ENCODE peak calls at places on chromosomes 13 and 19, in six cellular contexts. I is mucosa of gallbladder, B is Calu3, U is GF-D8, S is thoracic aorta, Q is dorsolateral prefrontal cortex. C is an unnamed sample.

GRCh38 chr19:12833747-12834417 is 497 bp downstream of the RTBDN start:
- DNase-seq in Q (peak), U (no peak), I (no peak), B (peak), S (no peak), C (no peak)

GRCh38 chr13:40187836-40188591 is 478.4 kb downstream of the FOXO1 start:
- DNase-seq in I (no peak), Q (no peak), B (no peak), U (no peak), S (no peak), C (no peak)

GRCh38 chr19:38634757-38635482 is 12.5 kb upstream of the ACTN4 start:
- DNase-seq in U (no peak), B (peak), Q (peak), I (peak), S (no peak), C (peak)

GRCh38 chr13:101346942-101347728 is 69.2 kb downstream of the NALCN start:
- DNase-seq in U (no peak), B (no peak), S (no peak), I (no peak), Q (no peak), C (no peak)

GRCh38 chr13:36981156-36981743 is 17.9 kb downstream of the ALG5 start:
- DNase-seq in Q (no peak), S (no peak), I (no peak), B (no peak), U (no peak), C (no peak)

GRCh38 chr19:13887529-13887928 is 10.6 kb downstream of the NANOS3 start:
- DNase-seq in S (no peak), B (no peak), I (no peak), U (peak), Q (no peak), C (no peak)

GRCh38 chr19:35851213-35852028 is 883 bp downstream of the NPHS1 start:
- DNase-seq in U (no peak), I (no peak), S (no peak), Q (no peak), B (no peak), C (no peak)

GRCh38 chr13:37039908-37040307 is 19.6 kb downstream of the SUPT20H start:
- DNase-seq in B (no peak), Q (no peak), I (no peak), U (no peak), S (no peak), C (no peak)

GRCh38 chr19:1855828-1856255 is 7.5 kb downstream of the KLF16 start:
- DNase-seq in Q (no peak), S (no peak), U (no peak), I (no peak), B (no peak), C (no peak)